ENCODE peak calls at places on chromosome 13, in six cellular contexts. R is WTC11, P is BE2C, K is ascending aorta, Z is GM20000, T is dorsolateral prefrontal cortex. L is an unnamed sample.

GRCh38 chr13:20439261-20439660 is 86.4 kb downstream of the CRYL1 start:
- DNase-seq in R (no peak), P (no peak), K (no peak), Z (no peak), T (no peak), L (no peak)

GRCh38 chr13:31477961-31478360 is 261.4 kb upstream of the RXFP2 start:
- DNase-seq in R (no peak), P (no peak), K (no peak), Z (no peak), T (no peak), L (no peak)

GRCh38 chr13:62846302-62846701 is 1430.7 kb upstream of the PCDH20 start:
- DNase-seq in R (no peak), P (no peak), K (no peak), Z (no peak), T (no peak), L (no peak)

GRCh38 chr13:75760182-75760981 is 124.3 kb downstream of the LMO7 start:
- DNase-seq in R (no peak), P (no peak), K (no peak), Z (peak; percentile 33), T (no peak), L (no peak)

GRCh38 chr13:74816737-74817136 is 665.2 kb downstream of the TBC1D4 start:
- DNase-seq in R (no peak), P (no peak), K (no peak), Z (no peak), T (no peak), L (no peak)

GRCh38 chr13:62296812-62297211 is 881.2 kb upstream of the PCDH20 start:
- DNase-seq in R (no peak), P (no peak), K (no peak), Z (no peak), T (no peak), L (no peak)

GRCh38 chr13:65260938-65261880 is 1968.9 kb downstream of the PCDH9 start:
- DNase-seq in R (no peak), P (no peak), K (no peak), Z (no peak), T (no peak), L (no peak)

GRCh38 chr13:59441596-59442280 is 722.0 kb downstream of the DIAPH3 start:
- DNase-seq in R (no peak), P (no peak), K (no peak), Z (no peak), T (no peak), L (no peak)

GRCh38 chr13:44052843-44053607 is 173.3 kb downstream of the LACC1 start:
- DNase-seq in R (peak; percentile 29), P (no peak), K (peak; percentile 67), Z (no peak), T (no peak), L (peak; percentile 40)

GRCh38 chr13:104106705-104107393 is 1040.6 kb upstream of the SLC10A2 start:
- DNase-seq in R (peak; percentile 41), P (peak; percentile 12), K (no peak), Z (no peak), T (no peak), L (no peak)

GRCh38 chr13:64675256-64675892 is 2554.8 kb downstream of the PCDH9 start:
- DNase-seq in R (no peak), P (no peak), K (no peak), Z (no peak), T (no peak), L (no peak)

GRCh38 chr13:21203132-21203531 is 26.7 kb downstream of the MRPL57 start:
- DNase-seq in R (no peak), P (no peak), K (no peak), Z (no peak), T (no peak), L (no peak)

GRCh38 chr13:48973845-48974431 is 1.8 kb upstream of the FNDC3A start:
- DNase-seq in R (no peak), P (no peak), K (no peak), Z (no peak), T (no peak), L (no peak)

GRCh38 chr13:52711277-52711676 is 28.3 kb downstream of the CNMD start:
- DNase-seq in R (peak; percentile 40), P (no peak), K (no peak), Z (no peak), T (no peak), L (peak; percentile 6)

GRCh38 chr13:25329706-25330105 is 28.3 kb downstream of the NUP58 start:
- DNase-seq in R (no peak), P (no peak), K (no peak), Z (no peak), T (no peak), L (no peak)

GRCh38 chr13:93982189-93982918 is 497.1 kb downstream of the DCT start:
- DNase-seq in R (no peak), P (no peak), K (no peak), Z (no peak), T (no peak), L (no peak)

GRCh38 chr13:30034448-30034795 is 184.0 kb upstream of the UBL3 start:
- DNase-seq in R (no peak), P (no peak), K (no peak), Z (no peak), T (no peak), L (no peak)

GRCh38 chr13:80255946-80256345 is 85.0 kb downstream of the SPRY2 start:
- DNase-seq in R (no peak), P (no peak), K (no peak), Z (no peak), T (no peak), L (no peak)

GRCh38 chr13:23851106-23851505 is 38.1 kb downstream of the MIPEP start:
- DNase-seq in R (no peak), P (no peak), K (no peak), Z (no peak), T (no peak), L (no peak)

GRCh38 chr13:72643339-72643989 is 84.0 kb downstream of the MZT1 start:
- DNase-seq in R (peak; percentile 52), P (peak; percentile 73), K (no peak), Z (peak; percentile 24), T (no peak), L (peak; percentile 42)

GRCh38 chr13:106440846-106441245 is 94.6 kb downstream of the EFNB2 start:
- DNase-seq in R (no peak), P (no peak), K (no peak), Z (no peak), T (no peak), L (no peak)

GRCh38 chr13:49637989-49638388 is 9.7 kb downstream of the ARL11 start:
- DNase-seq in R (no peak), P (no peak), K (no peak), Z (no peak), T (no peak), L (no peak)

GRCh38 chr13:75236774-75237173 is 245.2 kb downstream of the TBC1D4 start:
- DNase-seq in R (no peak), P (no peak), K (no peak), Z (no peak), T (no peak), L (no peak)

GRCh38 chr13:51523082-51523518 is 61.2 kb upstream of the WDFY2 start:
- DNase-seq in R (no peak), P (peak; percentile 66), K (peak; percentile 65), Z (no peak), T (no peak), L (no peak)

GRCh38 chr13:101325423-101325822 is 90.9 kb downstream of the NALCN start:
- DNase-seq in R (no peak), P (no peak), K (no peak), Z (no peak), T (no peak), L (no peak)

GRCh38 chr13:77832339-77833100 is 86.1 kb downstream of the EDNRB start:
- DNase-seq in R (no peak), P (no peak), K (no peak), Z (no peak), T (no peak), L (no peak)

GRCh38 chr13:113647351-113648217 is 10.4 kb downstream of the ATP4B start:
- DNase-seq in R (peak; percentile 8), P (peak; percentile 77), K (peak; percentile 91), Z (no peak), T (peak; percentile 96), L (no peak)

DNA sequence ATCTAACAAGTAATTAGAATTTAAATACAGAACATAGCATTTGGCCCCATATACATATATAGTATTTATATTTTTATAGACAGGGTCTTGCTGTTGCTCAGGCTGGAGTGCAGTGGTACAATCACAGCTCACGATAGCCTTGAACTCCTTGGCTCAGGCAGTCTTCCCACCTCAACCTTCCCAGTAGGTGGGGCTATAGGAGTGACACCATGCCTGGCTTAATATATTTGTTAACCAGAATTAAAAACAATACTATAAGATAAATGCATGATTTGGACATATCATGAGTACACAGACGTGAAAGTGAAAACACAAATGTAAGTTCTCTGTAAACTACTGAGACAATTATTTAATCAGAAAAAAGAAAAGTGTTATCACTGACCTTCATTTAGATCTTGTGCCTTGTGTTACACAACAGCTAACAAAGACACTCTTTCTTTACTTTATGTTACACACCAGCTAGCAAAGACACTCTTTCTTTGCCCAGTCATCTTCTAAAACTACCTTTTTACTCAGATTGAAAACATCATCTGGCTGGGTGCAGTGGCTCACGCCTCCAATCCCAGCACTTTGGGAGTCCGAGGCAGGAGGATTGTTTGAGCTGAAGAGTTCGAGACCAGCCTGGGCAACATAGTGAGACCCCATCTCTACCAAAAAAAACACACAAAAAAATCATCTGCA is 22.6 kb downstream of the CARS2 start:
- DNase-seq in R (no peak), P (no peak), K (peak; percentile 46), Z (no peak), T (no peak), L (no peak)
- TF ChIP-seq CTCF in R (no peak), P (peak; percentile 65), K (no peak), Z (no peak), T (peak; percentile 49), L (peak; percentile 15)

GRCh38 chr13:42221321-42221720 is 50.6 kb upstream of the AKAP11 start:
- DNase-seq in R (no peak), P (no peak), K (no peak), Z (no peak), T (no peak), L (no peak)

GRCh38 chr13:42218576-42218975 is 53.4 kb upstream of the AKAP11 start:
- DNase-seq in R (no peak), P (no peak), K (no peak), Z (no peak), T (peak; percentile 64), L (no peak)

GRCh38 chr13:42216422-42216735 is 55.6 kb upstream of the AKAP11 start:
- DNase-seq in R (no peak), P (no peak), K (no peak), Z (no peak), T (no peak), L (no peak)

GRCh38 chr13:42219051-42219450 is 52.9 kb upstream of the AKAP11 start:
- DNase-seq in R (no peak), P (no peak), K (no peak), Z (no peak), T (peak; percentile 11), L (no peak)

GRCh38 chr13:42219870-42220269 is 52.1 kb upstream of the AKAP11 start:
- DNase-seq in R (no peak), P (no peak), K (no peak), Z (no peak), T (no peak), L (no peak)
- TF ChIP-seq CTCF in R (no peak), P (no peak), K (no peak), Z (no peak), T (no peak), L (no peak)

GRCh38 chr13:33123066-33123940 is 107.1 kb downstream of the KL start:
- DNase-seq in R (no peak), P (no peak), K (peak; percentile 73), Z (no peak), T (no peak), L (no peak)
- TF ChIP-seq CTCF in R (no peak), P (no peak), K (no peak), Z (no peak), T (no peak), L (no peak)

GRCh38 chr13:89577301-89577700 is 1770.2 kb upstream of the MIR17HG start:
- DNase-seq in R (no peak), P (no peak), K (no peak), Z (no peak), T (no peak), L (no peak)
- TF ChIP-seq CTCF in R (no peak), P (peak; percentile 23), K (no peak), Z (no peak), T (no peak), L (no peak)

L was measured in nephron progenitor cell.